ENCODE peak calls at places on chromosomes 11 and 22, in six cellular contexts. A, S, J, B, E and C are unnamed samples.
A peak's percentile ranks its signal among the peaks of the same experiment; 100 is the strongest.

GRCh38 chr22:23399367-23400285 is 180.5 kb downstream of the IGLL1 start:
- DNase-seq in B (no peak), S (no peak), A (no peak), J (no peak), E (no peak), C (no peak)

GRCh38 chr11:125451400-125452124 is 44.5 kb downstream of the FEZ1 start:
- DNase-seq in S (peak; percentile 67), E (no peak), A (no peak), B (no peak), J (peak; percentile 63), C (peak; percentile 13)

GRCh38 chr22:49873228-49873940 is 19.7 kb downstream of the ZBED4 start:
- DNase-seq in A (no peak), J (no peak), S (no peak), E (no peak), B (no peak), C (no peak)

GRCh38 chr11:92329137-92329536 is 104.5 kb downstream of the FAT3 start:
- DNase-seq in S (no peak), J (no peak), B (no peak), A (no peak), E (no peak), C (no peak)

GRCh38 chr11:45180158-45180887 is 33.9 kb downstream of the PRDM11 start:
- DNase-seq in B (no peak), E (no peak), J (no peak), A (peak; percentile 76), S (peak; percentile 40), C (peak; percentile 82)

GRCh38 chr11:62360685-62361084 is 23.4 kb downstream of the ASRGL1 start:
- DNase-seq in E (no peak), J (no peak), S (peak; percentile 86), B (no peak), A (no peak), C (no peak)

GRCh38 chr11:2143652-2144548 is 4.7 kb upstream of the IGF2 start:
- DNase-seq in S (no peak), B (no peak), J (no peak), A (no peak), E (no peak), C (no peak)

GRCh38 chr11:68948496-68948895 is 32.3 kb downstream of the MRGPRD start:
- DNase-seq in E (no peak), B (no peak), A (no peak), J (no peak), S (no peak), C (no peak)

GRCh38 chr11:45806072-45806933 is 1.4 kb downstream of the SLC35C1 start:
- DNase-seq in S (no peak), J (no peak), E (no peak), B (no peak), A (no peak), C (no peak)

GRCh38 chr22:24894998-24895397 is 51.5 kb downstream of the LHFPL7 start:
- DNase-seq in J (no peak), A (peak; percentile 28), E (peak; percentile 61), B (no peak), S (peak; percentile 84), C (peak; percentile 32)

GRCh38 chr11:1373536-1374214 is 16.1 kb upstream of the BRSK2 start:
- DNase-seq in J (no peak), E (no peak), A (no peak), B (no peak), S (no peak), C (no peak)

GRCh38 chr22:44622147-44622427 is 79.9 kb upstream of the PRR5 start:
- DNase-seq in S (no peak), A (no peak), J (peak; percentile 27), B (no peak), E (no peak), C (no peak)

GRCh38 chr11:120532511-120533196 is 21.1 kb downstream of the GRIK4 start:
- DNase-seq in S (no peak), B (no peak), J (no peak), E (peak; percentile 63), A (no peak), C (no peak)
- TF ChIP-seq MAX in S (no peak), B (no peak), J (no peak), E (no peak), A (no peak), C (no peak)

GRCh38 chr11:105232021-105232420 is 92.5 kb upstream of the CARD18 start:
- DNase-seq in E (no peak), S (no peak), B (no peak), J (no peak), A (no peak), C (no peak)

DNA sequence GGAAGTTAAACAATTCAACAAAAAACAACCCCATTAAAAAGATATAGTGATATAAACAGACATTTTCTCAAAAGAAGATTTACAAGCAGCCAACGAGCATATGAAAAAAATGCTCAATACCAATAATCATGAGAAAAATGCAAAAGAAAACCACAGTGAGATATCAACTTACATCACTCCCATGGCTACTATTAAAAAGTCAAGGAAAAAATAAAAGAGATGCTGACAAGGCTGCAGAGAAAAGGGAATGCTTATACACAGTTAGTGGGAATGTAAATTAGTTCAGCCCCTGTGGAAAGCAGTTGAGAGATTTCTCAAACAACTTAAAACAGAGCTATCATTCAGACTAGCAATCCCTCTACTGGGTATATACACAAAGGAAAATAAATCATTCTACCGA is 97.1 kb upstream of the CARD18 start:
- DNase-seq in J (no peak), S (no peak), E (no peak), A (no peak), B (no peak), C (no peak)
- TF ChIP-seq MYC in J (no peak), S (no peak), E (no peak), A (no peak), B (no peak), C (no peak)

DNA sequence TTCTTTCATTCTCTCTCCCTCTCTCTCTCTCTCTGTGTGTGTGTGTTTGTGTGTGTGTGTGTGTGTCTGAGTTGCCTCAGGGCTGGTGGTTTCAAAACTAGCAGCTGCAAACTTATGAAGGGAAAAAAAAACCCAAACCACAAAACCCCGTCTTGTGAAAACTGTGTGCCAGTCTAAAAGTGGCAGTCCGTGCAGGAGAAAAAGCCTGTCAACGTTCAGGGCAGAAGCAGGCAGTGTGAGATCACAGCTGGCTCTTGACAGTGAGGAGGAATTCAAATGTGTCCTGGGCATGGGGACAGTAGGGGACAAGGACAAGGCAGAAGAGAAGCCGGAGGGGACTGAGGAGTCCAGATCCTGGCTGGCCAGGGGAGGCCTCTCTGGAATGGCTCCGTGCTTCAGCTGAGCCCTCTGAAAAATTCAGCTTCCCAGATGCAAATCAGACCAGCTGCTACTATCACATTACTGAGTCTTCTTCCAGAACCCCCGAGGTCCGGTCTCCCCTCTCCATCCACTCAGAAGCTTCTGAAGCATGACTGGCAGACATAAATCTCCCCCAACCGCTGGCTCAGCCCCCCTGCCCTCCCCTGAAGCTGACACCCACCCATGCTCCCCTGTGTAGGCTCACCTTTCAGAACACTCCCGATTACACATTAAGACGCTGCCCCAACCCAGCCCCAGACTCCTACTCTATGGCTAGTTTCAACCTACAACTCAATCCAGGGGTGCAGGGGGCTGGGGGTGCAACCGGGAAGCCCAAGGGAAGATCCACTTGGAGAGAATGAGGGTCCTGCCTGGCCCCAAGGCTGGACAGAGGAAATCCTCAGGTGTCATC is 32.0 kb downstream of the FLI1 start:
- DNase-seq in A (no peak), B (peak; percentile 89), E (no peak), J (no peak), S (no peak), C (peak; percentile 92)
- H3K4me3 ChIP-seq in A (no peak overlapping the region), B (peak overlapping the region; percentile 53), E (no peak overlapping the region), J (no peak overlapping the region), S (no peak overlapping the region), C (peak overlapping the region; percentile 16)

GRCh38 chr11:11038339-11039248 is 180.7 kb upstream of the ZBED5 start:
- DNase-seq in S (no peak), B (no peak), J (no peak), A (no peak), E (no peak), C (no peak)
- TF ChIP-seq MAX in S (no peak), B (no peak), J (no peak), A (no peak), E (no peak), C (no peak)

GRCh38 chr22:37633693-37634504 is 5.6 kb upstream of the SH3BP1 start:
- DNase-seq in E (peak; percentile 85), S (peak; percentile 72), A (no peak), B (peak; percentile 60), J (peak; percentile 89), C (peak; percentile 99)
- TF ChIP-seq MYC in E (no peak), S (no peak), A (no peak), B (no peak), J (no peak), C (peak; percentile 18)